ENCODE peak calls at places on chromosomes 12 and 14, in eight cellular contexts. D is mammary epithelial cell, H is endothelial cell of umbilical vein, X is fibroblast of lung, M is neuronal stem cell, W is IMR-90, Y is neural progenitor cell, R is mesendoderm. S is an unnamed sample.
A peak's percentile ranks its signal among the peaks of the same experiment; 100 is the strongest.

GRCh38 chr14:89635615-89636014 is 218.6 kb upstream of the FOXN3 start:
- DNase-seq in D (no peak), H (no peak), X (peak; percentile 55), M (no peak), W (peak; percentile 76), Y (no peak), R (no peak), S (no peak)

GRCh38 chr12:22082190-22082701 is 36.2 kb downstream of the CMAS start:
- DNase-seq in D (no peak), H (peak; percentile 11), X (peak; percentile 4), M (no peak), W (no peak), Y (peak; percentile 11), R (no peak), S (no peak)

GRCh38 chr12:111395557-111396187 is 10.1 kb upstream of the SH2B3 start:
- DNase-seq in D (no peak), H (no peak), X (no peak), M (no peak), W (no peak), Y (no peak), R (no peak), S (no peak)

GRCh38 chr14:76777721-76778120 is 16.5 kb downstream of the VASH1 start:
- DNase-seq in D (no peak), H (no peak), X (no peak), M (no peak), W (no peak), Y (no peak), R (no peak), S (no peak)

GRCh38 chr12:68998036-68998435 is 65.1 kb upstream of the CPM start:
- DNase-seq in D (no peak), H (no peak), X (no peak), M (no peak), W (no peak), Y (no peak), R (no peak), S (no peak)

GRCh38 chr12:31896514-31897039 is 62.6 kb upstream of the RESF1 start:
- DNase-seq in D (peak; percentile 49), H (peak; percentile 91), X (peak; percentile 68), M (no peak), W (peak; percentile 38), Y (no peak), R (peak; percentile 70), S (no peak)

GRCh38 chr12:127165567-127166392 is 1101.2 kb upstream of the TMEM132C start:
- DNase-seq in D (peak; percentile 78), H (no peak), X (peak; percentile 71), M (peak; percentile 90), W (peak; percentile 57), Y (peak; percentile 97), R (peak; percentile 90), S (peak; percentile 85)

GRCh38 chr12:57237952-57238853 is 8.7 kb downstream of the SHMT2 start:
- DNase-seq in D (no peak), H (no peak), X (peak; percentile 23), M (no peak), W (no peak), Y (peak; percentile 76), R (peak; percentile 50), S (peak; percentile 58)

GRCh38 chr12:97637770-97638169 is 175.2 kb downstream of the RMST start:
- DNase-seq in D (no peak), H (no peak), X (no peak), M (peak; percentile 46), W (no peak), Y (peak; percentile 88), R (peak; percentile 40), S (no peak)

GRCh38 chr12:112964915-112965314 is 13.4 kb upstream of the OAS2 start:
- DNase-seq in D (no peak), H (no peak), X (no peak), M (no peak), W (no peak), Y (no peak), R (no peak), S (no peak)

GRCh38 chr12:32522322-32523221 is 123.2 kb downstream of the FGD4 start:
- DNase-seq in D (no peak), H (no peak), X (no peak), M (no peak), W (no peak), Y (no peak), R (no peak), S (no peak)

GRCh38 chr12:27501956-27502562 is 21.9 kb upstream of the PPFIBP1 start:
- DNase-seq in D (no peak), H (no peak), X (no peak), M (no peak), W (no peak), Y (no peak), R (no peak), S (no peak)

GRCh38 chr14:69354383-69355154 is 43.5 kb downstream of the ERH start:
- DNase-seq in D (peak; percentile 64), H (no peak), X (no peak), M (no peak), W (peak; percentile 5), Y (no peak), R (no peak), S (no peak)

GRCh38 chr14:53950031-53950793 is 6.4 kb downstream of the BMP4 start:
- DNase-seq in D (no peak), H (peak; percentile 35), X (no peak), M (no peak), W (no peak), Y (no peak), R (no peak), S (no peak)

GRCh38 chr12:8784464-8784863 is 38.0 kb upstream of the A2ML1 start:
- DNase-seq in D (no peak), H (no peak), X (peak; percentile 4), M (no peak), W (no peak), Y (no peak), R (no peak), S (no peak)

GRCh38 chr12:47710283-47710682 is 4.5 kb upstream of the RPAP3 start:
- DNase-seq in D (no peak), H (no peak), X (no peak), M (no peak), W (no peak), Y (no peak), R (no peak), S (no peak)

GRCh38 chr12:64088431-64089349 is 133.4 kb downstream of the KICS2 start:
- DNase-seq in D (peak; percentile 93), H (peak; percentile 92), X (peak; percentile 92), M (peak; percentile 23), W (peak; percentile 97), Y (no peak), R (peak; percentile 94), S (peak; percentile 96)

GRCh38 chr12:111636209-111636928 is 37.3 kb upstream of the ATXN2 start:
- DNase-seq in D (no peak), H (peak; percentile 55), X (peak; percentile 80), M (peak; percentile 52), W (peak; percentile 54), Y (peak; percentile 84), R (peak; percentile 84), S (peak; percentile 74)

GRCh38 chr12:54370218-54370730 is 6.0 kb upstream of the GPR84 start:
- DNase-seq in D (peak; percentile 65), H (peak; percentile 79), X (peak; percentile 83), M (no peak), W (peak; percentile 77), Y (peak; percentile 92), R (peak; percentile 92), S (peak; percentile 92)

GRCh38 chr12:93137656-93138612 is 208.8 kb upstream of the EEA1 start:
- DNase-seq in D (peak; percentile 99), H (no peak), X (peak; percentile 81), M (no peak), W (peak; percentile 90), Y (no peak), R (peak; percentile 28), S (peak; percentile 95)

DNA sequence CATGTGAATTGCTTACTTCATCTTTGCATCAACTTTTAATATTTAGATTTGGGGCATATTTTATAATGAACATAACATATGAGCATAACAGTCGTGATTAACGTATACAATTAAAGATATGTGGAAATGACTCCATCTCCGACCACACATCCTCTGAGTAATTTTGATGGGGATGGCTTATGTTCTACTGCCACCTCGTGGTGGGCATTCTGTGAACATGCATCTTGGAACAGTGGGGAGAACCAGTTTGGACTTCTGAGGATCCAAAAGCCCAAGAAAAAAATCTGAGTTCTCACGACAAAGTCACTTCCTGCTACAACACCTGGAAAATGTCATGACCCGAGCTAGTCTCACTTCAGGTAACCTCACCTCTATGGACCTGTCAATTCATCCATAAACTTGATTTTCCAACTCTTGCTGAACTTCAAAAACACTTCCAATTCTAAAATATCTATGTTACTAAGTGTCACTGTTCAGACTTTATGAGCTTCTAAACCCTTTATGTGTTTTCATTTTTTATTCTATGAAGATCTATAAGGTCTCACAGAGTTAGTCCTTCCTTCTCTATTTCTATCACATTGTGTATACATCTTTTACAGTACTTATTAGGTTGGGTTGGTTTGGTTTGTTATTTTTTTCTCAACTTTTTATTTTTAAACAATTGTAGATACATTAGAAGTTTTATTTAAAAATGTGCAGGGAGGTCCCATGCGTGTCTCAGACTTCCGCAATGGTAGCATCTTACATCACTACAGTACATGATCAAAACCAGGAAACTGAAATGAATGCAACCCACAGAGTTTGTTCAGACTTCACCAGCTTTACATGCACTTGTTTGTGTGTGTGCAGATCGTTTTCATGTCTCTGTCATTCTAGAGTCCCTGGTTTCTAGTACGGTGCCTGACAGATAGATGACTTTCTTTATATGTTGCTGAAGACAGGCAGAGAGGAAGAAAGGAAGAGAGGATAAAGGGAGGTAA is 38.2 kb upstream of the STAB2 start:
- DNase-seq in D (peak; percentile 73), H (peak; percentile 75), X (peak; percentile 75), M (peak; percentile 72), W (peak; percentile 72), Y (peak; percentile 80), R (peak; percentile 75), S (peak; percentile 80)
- H3K9ac ChIP-seq in D (no peak overlapping the region), H (no peak overlapping the region), X (no peak overlapping the region), M (no peak overlapping the region), W (no peak overlapping the region), Y (no peak overlapping the region), R (no peak overlapping the region), S (no peak overlapping the region)

DNA sequence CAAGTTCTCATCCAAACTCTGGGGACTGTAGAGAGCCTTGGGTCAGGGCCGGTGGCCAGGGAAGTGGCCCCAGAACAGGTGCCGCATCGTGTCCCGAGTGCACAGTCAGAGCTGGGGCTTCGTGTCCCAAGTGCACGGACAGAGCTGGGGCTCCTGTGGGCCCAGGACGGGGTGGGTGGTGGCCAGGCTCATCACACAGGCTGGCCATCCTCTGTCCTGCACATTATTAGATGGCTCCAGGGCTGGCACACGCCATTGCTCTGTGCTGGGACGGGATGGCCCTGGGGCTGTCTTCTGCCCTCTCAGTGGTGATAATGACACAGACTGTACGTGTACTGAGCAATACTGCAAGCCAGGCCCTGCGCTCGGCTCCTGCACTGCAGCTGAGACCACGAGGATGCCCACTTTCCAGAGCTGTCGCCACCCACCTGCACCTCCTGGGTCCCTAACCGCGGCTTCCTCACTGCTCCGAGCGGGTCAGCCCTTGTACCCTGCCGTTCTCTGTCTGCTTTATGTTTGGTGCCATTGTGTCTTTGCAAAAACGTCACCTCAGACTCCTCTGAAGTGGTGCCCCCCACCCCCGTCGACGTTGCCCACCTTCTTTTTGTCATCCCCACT is 1.9 kb downstream of the FBRSL1 start:
- DNase-seq in D (no peak), H (no peak), X (no peak), M (no peak), W (no peak), Y (no peak), R (no peak), S (no peak)
- H3K4me3 ChIP-seq in D (peak overlapping the region; percentile 68), H (no peak overlapping the region), X (peak overlapping the region; percentile 89), M (no peak overlapping the region), W (no peak overlapping the region), Y (peak overlapping the region; percentile 77), R (no peak overlapping the region), S (peak overlapping the region; percentile 78)

GRCh38 chr12:43551271-43551970 is 582 bp downstream of the ADAMTS20 start:
- DNase-seq in D (peak; percentile 8), H (no peak), X (peak; percentile 1), M (peak; percentile 29), W (no peak), Y (peak; percentile 67), R (peak; percentile 29), S (peak; percentile 2)
- H3K9ac ChIP-seq in D (no peak overlapping the region), H (no peak overlapping the region), X (no peak overlapping the region), M (peak overlapping the region; percentile 91), W (no peak overlapping the region), Y (no peak overlapping the region), R (peak overlapping the region; percentile 72), S (no peak overlapping the region)

GRCh38 chr14:49966971-49967630 is 74.2 kb downstream of the ARF6 start:
- DNase-seq in D (peak; percentile 60), H (no peak), X (no peak), M (no peak), W (peak; percentile 30), Y (no peak), R (no peak), S (no peak)
- H3K4me3 ChIP-seq in D (no peak overlapping the region), H (no peak overlapping the region), X (no peak overlapping the region), M (no peak overlapping the region), W (no peak overlapping the region), Y (no peak overlapping the region), R (no peak overlapping the region), S (no peak overlapping the region)